ENCODE peak calls at places on chromosomes 6 and 20, in eight cellular contexts. F, K, J, D, T, Z, P and C are unnamed samples.

GRCh38 chr6:43842231-43842794 is 72.3 kb downstream of the VEGFA start:
- DNase-seq in F (no peak), K (no peak), J (no peak), D (no peak), T (no peak), Z (no peak), P (no peak), C (no peak)

GRCh38 chr6:158069800-158070195 is 88.1 kb downstream of the SYNJ2 start:
- DNase-seq in F (peak), K (no peak), J (no peak), D (no peak), T (no peak), Z (no peak), P (no peak), C (no peak)

GRCh38 chr20:38601216-38602184 is at the start of gene ARHGAP40:
- DNase-seq in F (no peak), K (no peak), J (peak), D (peak), T (no peak), Z (peak), P (peak), C (no peak)

GRCh38 chr20:63707558-63708300 is at the start of the genes ARFRP1 and ZGPAT:
- DNase-seq in F (peak), K (no peak), J (peak), D (peak), T (peak), Z (peak), P (peak), C (peak)

GRCh38 chr20:1328680-1329330 is at the start of gene SDCBP2:
- DNase-seq in F (no peak), K (no peak), J (no peak), D (no peak), T (peak), Z (peak), P (peak), C (peak)

GRCh38 chr6:152004036-152004566 is 196.6 kb downstream of the ESR1 start:
- DNase-seq in F (no peak), K (no peak), J (no peak), D (no peak), T (no peak), Z (no peak), P (no peak), C (no peak)

GRCh38 chr6:134873500-134874388 is 76.2 kb downstream of the ALDH8A1 start:
- DNase-seq in F (no peak), K (no peak), J (no peak), D (no peak), T (no peak), Z (no peak), P (peak), C (no peak)

GRCh38 chr6:152380993-152381898 is 255.9 kb downstream of the SYNE1 start:
- DNase-seq in F (peak), K (peak), J (no peak), D (peak), T (peak), Z (peak), P (peak), C (no peak)

GRCh38 chr6:52389626-52390360 is 27.8 kb downstream of the PAQR8 start:
- DNase-seq in F (peak), K (no peak), J (no peak), D (no peak), T (no peak), Z (peak), P (peak), C (no peak)

GRCh38 chr20:1150218-1150617 is 31.8 kb downstream of the PSMF1 start:
- DNase-seq in F (no peak), K (peak), J (no peak), D (no peak), T (no peak), Z (no peak), P (no peak), C (peak)

GRCh38 chr6:152301021-152301805 is 335.9 kb downstream of the SYNE1 start:
- DNase-seq in F (no peak), K (no peak), J (no peak), D (no peak), T (no peak), Z (no peak), P (no peak), C (no peak)

GRCh38 chr20:9520096-9520495 is 5.7 kb downstream of the LAMP5 start:
- DNase-seq in F (no peak), K (no peak), J (peak), D (no peak), T (no peak), Z (no peak), P (no peak), C (peak)

GRCh38 chr6:99629293-99629692 is 22.7 kb downstream of the PRDM13 start:
- DNase-seq in F (no peak), K (no peak), J (no peak), D (no peak), T (no peak), Z (no peak), P (no peak), C (no peak)

GRCh38 chr6:169635345-169635744 is 66.5 kb downstream of the WDR27 start:
- DNase-seq in F (no peak), K (no peak), J (no peak), D (no peak), T (no peak), Z (no peak), P (no peak), C (peak)
- TF ChIP-seq POLR2AphosphoS5 in F (no peak), K (no peak), J (no peak), D (no peak), T (no peak), Z (no peak), P (no peak), C (no peak)

GRCh38 chr20:50122763-50123162 is 9.8 kb upstream of the UBE2V1 start:
- DNase-seq in F (no peak), K (no peak), J (no peak), D (no peak), T (no peak), Z (no peak), P (no peak), C (no peak)

GRCh38 chr20:50124496-50124895 is 11.5 kb upstream of the UBE2V1 start:
- DNase-seq in F (no peak), K (no peak), J (no peak), D (no peak), T (no peak), Z (no peak), P (no peak), C (no peak)

GRCh38 chr20:50123418-50123817 is 10.5 kb upstream of the UBE2V1 start:
- DNase-seq in F (no peak), K (no peak), J (no peak), D (peak), T (no peak), Z (no peak), P (no peak), C (no peak)

GRCh38 chr20:50120935-50121693 is 8.2 kb upstream of the UBE2V1 start:
- DNase-seq in F (peak), K (no peak), J (peak), D (no peak), T (peak), Z (peak), P (peak), C (no peak)

DNA sequence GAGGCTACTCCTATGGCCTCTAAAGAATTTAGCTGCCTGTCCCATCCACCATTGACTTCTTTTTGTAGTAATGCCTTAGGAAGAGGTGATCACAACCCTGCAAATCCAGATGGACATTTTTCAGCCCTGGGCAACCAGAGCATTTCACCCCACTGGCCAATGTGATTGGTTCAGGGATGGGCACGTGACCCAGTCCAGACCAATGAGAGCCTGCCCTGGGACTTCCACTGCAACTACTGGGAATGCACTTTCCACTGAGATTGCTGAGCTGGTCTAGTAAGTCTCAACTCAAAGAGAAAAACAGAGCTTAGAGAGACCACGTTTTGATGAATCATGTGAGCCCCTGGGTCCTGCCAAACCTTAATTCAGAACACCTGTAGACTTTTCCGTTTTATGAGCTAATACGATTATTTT is 8.9 kb upstream of the UBE2V1 start:
- DNase-seq in F (no peak), K (no peak), J (peak), D (no peak), T (no peak), Z (no peak), P (no peak), C (no peak)
- H3K4me3 ChIP-seq in F (no peak), K (no peak), J (no peak), D (no peak), T (no peak), Z (no peak), P (no peak), C (no peak)

GRCh38 chr6:14231071-14231483 is 113.5 kb downstream of the CD83 start:
- DNase-seq in F (no peak), K (no peak), J (no peak), D (no peak), T (no peak), Z (peak), P (no peak), C (no peak)
- TF ChIP-seq POLR2AphosphoS5 in F (no peak), K (no peak), J (no peak), D (no peak), T (no peak), Z (no peak), P (no peak), C (no peak)

GRCh38 chr20:16098890-16099639 is 474.2 kb downstream of the KIF16B start:
- DNase-seq in F (no peak), K (no peak), J (no peak), D (no peak), T (no peak), Z (no peak), P (no peak), C (no peak)

GRCh38 chr20:16096756-16097326 is 476.4 kb downstream of the KIF16B start:
- DNase-seq in F (no peak), K (no peak), J (no peak), D (no peak), T (no peak), Z (no peak), P (no peak), C (no peak)

GRCh38 chr20:16095241-16095640 is 478.0 kb downstream of the KIF16B start:
- DNase-seq in F (no peak), K (no peak), J (no peak), D (no peak), T (no peak), Z (no peak), P (no peak), C (no peak)

GRCh38 chr20:16100111-16100510 is 473.1 kb downstream of the KIF16B start:
- DNase-seq in F (no peak), K (no peak), J (no peak), D (no peak), T (no peak), Z (no peak), P (no peak), C (no peak)

GRCh38 chr20:16097788-16098187 is 475.5 kb downstream of the KIF16B start:
- DNase-seq in F (no peak), K (no peak), J (no peak), D (no peak), T (no peak), Z (no peak), P (no peak), C (no peak)
- H3K4me3 ChIP-seq in F (no peak), K (no peak), J (no peak), D (no peak), T (no peak), Z (no peak), P (no peak), C (no peak)

DNA sequence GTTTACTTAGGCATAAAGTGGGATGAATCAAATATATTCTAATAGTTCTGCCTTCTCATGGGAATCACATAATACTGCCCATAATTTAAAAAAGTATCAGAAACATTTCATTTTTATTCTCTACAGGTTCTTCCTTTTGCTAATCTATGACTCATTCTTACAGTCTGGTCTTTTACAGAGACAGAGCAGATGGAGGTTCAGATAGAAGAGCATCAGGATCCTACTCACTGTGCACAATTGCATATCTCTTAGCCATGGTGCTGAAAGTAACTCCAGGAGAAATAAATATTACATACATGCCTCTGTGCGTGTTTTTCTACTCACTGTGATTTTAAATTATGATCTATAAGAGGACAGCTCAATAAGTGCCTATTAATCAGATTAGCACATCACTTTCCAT is 16.3 kb upstream of the OR2B6 start:
- DNase-seq in F (no peak), K (no peak), J (no peak), D (no peak), T (no peak), Z (no peak), P (no peak), C (no peak)
- TF ChIP-seq POLR2AphosphoS5 in F (no peak), K (no peak), J (no peak), D (no peak), T (no peak), Z (no peak), P (no peak), C (no peak)